ENCODE peak calls at places on chromosome 21, in five cellular contexts. B, G, K, Q and Z are unnamed samples. For H3K27me3 and H3K4me1, the result is how much of the 10 kb centered on the place peaks cover.

GRCh38 chr21:28090546-28090945 is 902.1 kb downstream of the LTN1 start:
- DNase-seq in B (no peak), G (no peak), K (no peak), Q (no peak), Z (no peak)

GRCh38 chr21:45972716-45973474 is 8.7 kb upstream of the COL6A1 start:
- DNase-seq in B (no peak), G (peak), K (peak), Q (no peak), Z (no peak)

GRCh38 chr21:26226724-26227123 is 56.2 kb upstream of the APP start:
- DNase-seq in B (no peak), G (no peak), K (no peak), Q (no peak), Z (no peak)

GRCh38 chr21:17368748-17369363 is 144.0 kb upstream of the CXADR start:
- DNase-seq in B (no peak), G (no peak), K (no peak), Q (no peak), Z (no peak)

GRCh38 chr21:18249542-18250152 is 5.0 kb downstream of the CHODL start:
- DNase-seq in B (no peak), G (no peak), K (peak), Q (no peak), Z (no peak)

GRCh38 chr21:31141389-31142021 is 103.2 kb upstream of the KRTAP19-8 start:
- DNase-seq in B (no peak), G (no peak), K (no peak), Q (no peak), Z (no peak)

GRCh38 chr21:31233711-31234110 is 110.3 kb downstream of the TIAM1 start:
- DNase-seq in B (no peak), G (no peak), K (no peak), Q (no peak), Z (no peak)

GRCh38 chr21:45593162-45594022 is 50.1 kb upstream of the PCBP3 start:
- DNase-seq in B (no peak), G (no peak), K (peak), Q (no peak), Z (no peak)

GRCh38 chr21:32331444-32332305 is 33.0 kb downstream of the MRAP start:
- DNase-seq in B (no peak), G (no peak), K (no peak), Q (no peak), Z (no peak)

GRCh38 chr21:46273341-46273740 is 12.1 kb downstream of the MCM3AP start:
- DNase-seq in B (no peak), G (no peak), K (no peak), Q (no peak), Z (no peak)

GRCh38 chr21:28927122-28927521 is 65.6 kb downstream of the LTN1 start:
- DNase-seq in B (no peak), G (no peak), K (no peak), Q (no peak), Z (no peak)

GRCh38 chr21:28856588-28857250 is 136.0 kb downstream of the LTN1 start:
- DNase-seq in B (no peak), G (no peak), K (no peak), Q (peak), Z (no peak)

GRCh38 chr21:46560568-46561447 is 44.1 kb downstream of the S100B start:
- DNase-seq in B (no peak), G (no peak), K (no peak), Q (no peak), Z (no peak)

GRCh38 chr21:45892156-45892919 is 89.2 kb upstream of the COL6A1 start:
- DNase-seq in B (peak), G (peak), K (peak), Q (no peak), Z (no peak)

GRCh38 chr21:17829472-17829871 is 10.3 kb upstream of the C21orf91 start:
- DNase-seq in B (no peak), G (no peak), K (no peak), Q (no peak), Z (no peak)

DNA sequence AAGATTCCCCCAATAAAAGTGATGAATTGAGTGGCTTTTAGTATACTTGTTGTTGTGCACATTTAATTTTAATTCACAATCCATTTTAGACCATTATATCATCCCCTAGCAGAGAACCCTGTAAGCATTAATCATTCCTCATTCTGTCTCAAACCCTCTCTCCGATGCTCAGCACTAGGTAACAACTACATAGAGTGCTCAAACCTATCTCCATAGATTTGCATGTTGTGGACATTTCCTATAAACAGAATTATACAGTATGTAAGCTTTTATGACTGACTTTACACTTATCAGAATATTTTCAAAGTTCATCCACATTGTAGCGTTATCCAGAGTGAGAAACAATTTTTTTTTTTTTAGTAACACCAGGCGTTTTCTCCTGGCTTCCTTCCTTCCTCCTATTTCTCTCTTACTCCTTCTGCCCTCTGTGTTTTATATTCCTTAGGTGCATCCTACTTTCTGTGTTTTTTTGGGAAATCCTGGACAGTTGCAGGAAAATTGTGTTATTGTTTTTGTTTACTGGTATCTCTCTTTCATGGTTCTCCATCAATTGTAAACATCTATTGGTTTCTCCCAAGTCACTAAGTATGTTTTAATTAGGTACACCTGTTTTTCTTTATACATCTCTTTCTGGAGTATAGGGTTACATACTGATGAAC is 1528.0 kb upstream of the TPTE start:
- DNase-seq in B (no peak), G (no peak), K (no peak), Q (no peak), Z (no peak)
- H3K27me3 ChIP-seq in B (half or more), G (half or more), K (under half), Q (under half), Z (under half)

GRCh38 chr21:38325216-38325615 is 68.4 kb downstream of the KCNJ15 start:
- DNase-seq in B (no peak), G (no peak), K (no peak), Q (no peak), Z (no peak)
- H3K4me1 ChIP-seq in B (under half), G (under half), K (under half), Q (under half), Z (under half)

GRCh38 chr21:34272321-34272720 is 91.5 kb upstream of the KCNE2 start:
- DNase-seq in B (no peak), G (no peak), K (no peak), Q (no peak), Z (no peak)
- H3K27me3 ChIP-seq in B (half or more), G (under half), K (under half), Q (under half), Z (under half)

DNA sequence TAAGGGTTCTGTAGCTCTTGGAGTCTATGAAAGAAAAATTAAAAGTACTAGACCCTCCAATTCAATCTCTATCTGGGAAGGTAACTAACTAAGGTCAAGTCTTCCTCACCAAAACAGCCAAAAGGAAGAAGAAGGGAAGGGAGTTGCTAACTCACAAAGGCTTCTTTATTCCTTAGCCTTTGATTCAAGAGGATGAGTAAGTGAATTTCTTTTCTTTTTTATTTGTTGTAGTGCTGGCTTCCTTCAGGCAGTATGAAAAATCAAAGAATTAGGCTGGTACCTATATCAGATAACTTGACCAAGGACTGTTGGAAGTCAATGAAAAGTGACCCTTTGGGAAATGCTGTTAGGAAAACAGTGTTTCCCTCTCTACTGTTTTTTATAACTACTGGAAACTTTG is 144.4 kb upstream of the NRIP1 start:
- DNase-seq in B (no peak), G (no peak), K (no peak), Q (no peak), Z (no peak)
- H3K4me1 ChIP-seq in B (under half), G (under half), K (under half), Q (under half), Z (under half)

DNA sequence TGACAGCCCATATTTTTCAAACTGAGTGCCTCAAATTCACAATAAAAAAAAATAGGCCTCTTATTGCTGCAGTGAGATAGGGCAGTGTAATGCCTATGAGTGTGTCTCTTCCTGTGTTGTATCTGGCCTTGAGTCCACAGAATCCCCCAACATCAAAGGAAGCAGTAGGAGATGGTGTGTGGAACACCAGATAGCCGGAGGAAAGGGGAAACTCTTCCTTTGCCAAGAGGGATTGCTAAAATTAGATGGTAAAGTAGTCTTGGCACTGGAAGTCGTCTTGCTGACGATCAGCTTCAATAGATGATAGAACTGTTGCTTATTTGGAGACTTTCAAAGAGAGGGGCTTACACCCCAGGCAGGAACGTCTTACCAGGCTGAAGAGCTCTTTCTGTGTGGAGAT is 51.8 kb downstream of the RUNX1 start:
- DNase-seq in B (no peak), G (no peak), K (no peak), Q (no peak), Z (no peak)
- H3K27me3 ChIP-seq in B (under half), G (under half), K (under half), Q (under half), Z (under half)

GRCh38 chr21:34812510-34813265 is 143.9 kb downstream of the CLIC6 start:
- DNase-seq in B (no peak), G (no peak), K (no peak), Q (no peak), Z (no peak)

GRCh38 chr21:34811368-34811767 is 142.6 kb downstream of the CLIC6 start:
- DNase-seq in B (no peak), G (no peak), K (no peak), Q (no peak), Z (peak)

GRCh38 chr21:34808569-34809204 is 139.9 kb downstream of the CLIC6 start:
- DNase-seq in B (no peak), G (no peak), K (no peak), Q (no peak), Z (no peak)

GRCh38 chr21:34809822-34810221 is 141.0 kb downstream of the CLIC6 start:
- DNase-seq in B (no peak), G (peak), K (no peak), Q (no peak), Z (no peak)

GRCh38 chr21:34810786-34811185 is 142.0 kb downstream of the CLIC6 start:
- DNase-seq in B (no peak), G (peak), K (no peak), Q (no peak), Z (no peak)
- H3K4me1 ChIP-seq in B (half or more), G (under half), K (under half), Q (under half), Z (under half)

DNA sequence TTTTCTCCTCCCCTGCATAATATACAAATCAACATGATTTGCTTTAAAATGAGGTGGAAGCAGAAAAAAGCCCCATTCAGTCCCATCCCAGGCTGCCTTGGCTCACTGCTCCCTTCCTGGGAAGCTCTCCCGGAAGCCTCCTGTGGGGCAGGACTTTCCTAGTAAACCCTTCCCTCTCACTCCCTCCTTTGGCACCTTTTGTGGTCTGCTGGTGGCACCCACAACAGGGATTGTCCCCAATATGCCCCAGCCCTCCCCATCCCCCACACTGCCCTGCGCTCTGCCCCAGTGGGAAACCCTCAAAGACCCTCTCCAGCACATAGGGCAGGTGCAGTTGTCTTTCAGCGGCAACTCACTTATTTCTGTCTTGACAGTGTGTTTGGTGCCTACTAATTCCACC is 1.8 kb upstream of the TMPRSS2 start:
- DNase-seq in B (no peak), G (no peak), K (no peak), Q (no peak), Z (no peak)
- H3K27me3 ChIP-seq in B (under half), G (half or more), K (under half), Q (half or more), Z (under half)

DNA sequence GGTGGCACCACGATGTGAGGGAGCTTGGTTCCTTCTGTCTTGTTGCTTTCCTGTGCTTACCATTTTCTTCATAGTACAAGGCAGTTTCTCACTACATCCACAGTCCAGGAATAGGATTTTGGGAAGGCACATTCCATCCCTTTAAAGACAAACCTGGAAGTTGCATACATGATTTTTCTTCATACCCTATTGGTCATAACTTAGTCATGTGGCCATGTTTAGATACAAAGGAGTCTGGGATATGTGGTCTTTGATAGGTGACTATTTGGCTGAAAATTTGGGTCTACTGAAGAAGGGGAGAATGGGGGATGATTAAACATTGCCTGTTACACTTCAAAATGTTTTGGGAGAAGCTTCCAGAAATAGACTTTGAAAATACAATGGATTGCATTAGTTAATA is 7.0 kb downstream of the DYRK1A start:
- DNase-seq in B (no peak), G (no peak), K (no peak), Q (no peak), Z (no peak)
- H3K4me1 ChIP-seq in B (half or more), G (under half), K (under half), Q (under half), Z (under half)

DNA sequence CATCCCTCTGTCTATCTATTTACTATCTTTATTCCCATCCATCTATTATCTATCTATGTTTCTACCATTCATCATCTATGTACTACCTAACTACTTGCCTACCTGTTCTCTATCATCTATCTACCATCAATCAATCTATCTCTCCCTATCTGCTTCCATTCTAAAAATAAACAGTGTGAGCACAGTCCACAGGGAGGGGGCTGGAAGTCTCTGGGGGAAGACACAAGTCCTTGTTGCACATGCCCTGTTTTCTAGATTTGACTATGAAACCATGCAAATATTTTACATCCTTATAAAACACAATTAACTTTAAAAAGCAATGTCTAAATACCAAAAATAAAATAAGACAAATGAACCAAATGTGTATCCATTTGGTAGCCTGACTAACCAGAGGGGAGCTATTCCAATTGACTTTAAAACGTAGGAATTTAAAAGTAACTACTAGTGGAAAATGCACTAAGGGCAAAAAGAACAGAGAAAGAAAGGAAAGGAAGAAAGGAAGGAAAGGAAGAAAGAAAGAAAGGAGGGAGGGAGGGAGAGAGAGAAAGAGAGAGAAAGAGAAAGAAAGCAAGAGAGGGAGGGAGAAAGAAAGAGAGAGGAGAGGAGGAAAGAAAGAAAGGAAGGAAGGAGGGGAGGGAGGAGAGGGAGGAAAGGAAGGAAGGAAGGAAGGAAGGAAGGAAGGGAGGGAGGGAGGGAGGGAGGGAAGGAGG is 13.6 kb upstream of the RIPK4 start:
- DNase-seq in B (no peak), G (no peak), K (no peak), Q (no peak), Z (no peak)
- H3K27me3 ChIP-seq in B (under half), G (half or more), K (under half), Q (under half), Z (under half)

DNA sequence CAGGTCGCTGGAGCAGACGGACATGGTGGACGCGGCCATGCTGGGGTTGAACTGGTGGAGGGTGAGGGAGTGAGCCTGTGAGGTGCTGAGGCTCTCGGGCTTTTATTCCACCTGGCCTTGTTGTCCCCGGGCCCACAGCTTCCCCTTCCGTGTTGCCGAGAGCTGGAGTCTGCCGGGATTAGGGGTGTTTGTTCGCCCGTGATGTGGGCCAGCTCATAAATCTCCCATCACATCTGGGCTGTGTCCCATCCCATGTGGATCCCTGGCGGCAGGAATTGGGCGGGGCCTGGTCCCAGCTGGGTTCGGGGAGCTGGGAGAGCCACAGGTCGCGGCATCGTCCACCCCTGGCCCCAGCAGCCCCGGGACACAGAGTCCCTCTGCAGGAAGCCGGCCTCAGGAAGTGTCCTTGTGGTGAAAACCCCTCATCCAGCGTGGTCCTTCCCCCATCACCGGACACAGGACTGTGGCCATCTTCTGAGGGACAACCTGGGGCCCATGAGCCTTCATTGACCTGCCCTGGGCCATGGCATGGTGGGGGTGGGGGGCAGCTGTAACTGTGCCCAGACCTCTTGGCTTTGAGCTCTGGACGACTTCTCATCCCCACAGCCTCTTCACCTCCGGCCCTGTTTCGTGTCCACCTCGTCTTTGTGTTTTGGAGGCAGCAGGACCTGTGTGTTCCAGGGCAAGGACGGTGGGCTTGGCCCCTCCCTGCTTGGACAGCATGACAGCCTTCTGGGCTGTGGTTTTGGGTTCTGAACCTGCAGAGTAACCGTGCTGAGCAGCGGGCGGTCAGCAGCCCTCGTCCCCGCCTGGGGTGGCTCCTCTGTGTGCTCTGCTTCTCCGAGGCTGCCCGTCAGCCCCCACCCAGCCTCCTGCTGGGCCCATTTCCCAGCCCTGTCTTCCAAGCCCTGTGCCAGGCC is at the start of gene KRTAP10-6:
- DNase-seq in B (no peak), G (no peak), K (no peak), Q (no peak), Z (no peak)
- H3K4me1 ChIP-seq in B (under half), G (under half), K (under half), Q (under half), Z (under half)